ENCODE peak calls at places on chromosomes 5 and 9, in six cellular contexts. M is left ventricle myocardium inferior, N is WERI-Rb-1, C is tibial artery, T is fibroblast of lung, Q is heart left ventricle. G is an unnamed sample.

GRCh38 chr9:14880951-14881465 is 29.2 kb downstream of the FREM1 start:
- DNase-seq in Q (no peak), C (no peak), T (no peak), M (no peak), N (no peak), G (no peak)

GRCh38 chr9:20835364-20836286 is 151.6 kb downstream of the FOCAD start:
- DNase-seq in C (no peak), M (no peak), T (peak), Q (no peak), N (no peak), G (no peak)

GRCh38 chr9:87428659-87429058 is 69.0 kb upstream of the DAPK1 start:
- DNase-seq in Q (no peak), C (no peak), N (no peak), T (no peak), M (no peak), G (no peak)

GRCh38 chr9:16033921-16034320 is 481.1 kb downstream of the CCDC171 start:
- DNase-seq in N (no peak), M (no peak), Q (no peak), T (no peak), C (no peak), G (no peak)

GRCh38 chr9:34898846-34899245 is 59.2 kb upstream of the PHF24 start:
- DNase-seq in Q (no peak), T (no peak), M (no peak), C (no peak), N (no peak), G (no peak)

GRCh38 chr9:89410709-89411111 is 87.2 kb downstream of the SEMA4D start:
- DNase-seq in C (no peak), Q (no peak), T (no peak), M (no peak), N (peak), G (peak)

GRCh38 chr5:155794801-155795200 is 532.2 kb upstream of the SGCD start:
- DNase-seq in N (no peak), T (peak), C (no peak), M (no peak), Q (no peak), G (no peak)

GRCh38 chr5:176697929-176698520 is 50.7 kb downstream of the TSPAN17 start:
- DNase-seq in T (no peak), M (no peak), C (no peak), Q (no peak), N (peak), G (no peak)

GRCh38 chr5:9859798-9860197 is 229.6 kb upstream of the TAS2R1 start:
- DNase-seq in T (no peak), M (no peak), C (no peak), Q (no peak), N (no peak), G (no peak)

GRCh38 chr5:35464757-35465156 is 152.9 kb upstream of the SPEF2 start:
- DNase-seq in M (no peak), N (no peak), T (no peak), Q (no peak), C (no peak), G (no peak)

GRCh38 chr9:76716270-76716669 is 48.0 kb upstream of the PCA3 start:
- DNase-seq in N (no peak), Q (no peak), C (no peak), M (no peak), T (peak), G (no peak)

GRCh38 chr5:72470817-72471216 is 36.4 kb downstream of the ZNF366 start:
- DNase-seq in M (no peak), C (no peak), Q (no peak), N (no peak), T (peak), G (peak)

GRCh38 chr5:9337908-9338307 is 208.0 kb downstream of the SEMA5A start:
- DNase-seq in N (no peak), Q (no peak), M (no peak), T (peak), C (no peak), G (no peak)

GRCh38 chr9:110048473-110048975 is 159.4 kb downstream of the C9orf152 start:
- DNase-seq in C (peak), T (peak), N (peak), M (peak), Q (peak), G (peak)

GRCh38 chr5:10303699-10304170 is 4.0 kb downstream of the CMBL start:
- DNase-seq in C (no peak), M (no peak), Q (no peak), T (no peak), N (no peak), G (no peak)

GRCh38 chr5:159616967-159617366 is 286.7 kb upstream of the IL12B start:
- DNase-seq in C (no peak), T (peak), Q (no peak), M (no peak), N (no peak), G (peak)

GRCh38 chr5:85340790-85341189 is 956.1 kb upstream of the EDIL3 start:
- DNase-seq in Q (no peak), M (no peak), T (no peak), N (no peak), C (no peak), G (no peak)

GRCh38 chr9:88007291-88007650 is 32.9 kb upstream of the CDK20 start:
- DNase-seq in C (no peak), T (peak), M (no peak), Q (no peak), N (no peak), G (no peak)

GRCh38 chr9:25716220-25716872 is 38.1 kb upstream of the TUSC1 start:
- DNase-seq in T (peak), C (no peak), Q (no peak), N (no peak), M (no peak), G (no peak)

GRCh38 chr9:99451121-99451606 is 229.1 kb downstream of the SEC61B start:
- DNase-seq in M (peak), N (no peak), T (peak), Q (peak), C (no peak), G (no peak)

GRCh38 chr5:127305486-127305885 is 14.9 kb downstream of the MEGF10 start:
- DNase-seq in T (no peak), M (no peak), N (no peak), C (no peak), Q (no peak), G (no peak)

GRCh38 chr5:127306036-127306435 is 15.4 kb downstream of the MEGF10 start:
- DNase-seq in N (no peak), C (no peak), T (no peak), Q (no peak), M (no peak), G (no peak)

GRCh38 chr5:127299678-127300077 is 9.1 kb downstream of the MEGF10 start:
- DNase-seq in Q (no peak), M (no peak), C (no peak), T (no peak), N (no peak), G (no peak)

GRCh38 chr5:127303404-127303803 is 12.8 kb downstream of the MEGF10 start:
- DNase-seq in N (no peak), T (no peak), M (no peak), C (no peak), Q (no peak), G (no peak)

GRCh38 chr5:127302509-127302908 is 11.9 kb downstream of the MEGF10 start:
- DNase-seq in C (no peak), Q (no peak), M (no peak), T (no peak), N (no peak), G (peak)
- H3K27ac ChIP-seq in C (no peak), Q (no peak), M (no peak), T (no peak), N (no peak), G (no peak)

GRCh38 chr9:36141761-36142160 is 5.2 kb downstream of the GLIPR2 start:
- DNase-seq in N (no peak), Q (no peak), T (no peak), C (no peak), M (no peak), G (no peak)
- H3K27ac ChIP-seq in N (no peak), Q (no peak), T (no peak), C (peak), M (peak), G (no peak)

DNA sequence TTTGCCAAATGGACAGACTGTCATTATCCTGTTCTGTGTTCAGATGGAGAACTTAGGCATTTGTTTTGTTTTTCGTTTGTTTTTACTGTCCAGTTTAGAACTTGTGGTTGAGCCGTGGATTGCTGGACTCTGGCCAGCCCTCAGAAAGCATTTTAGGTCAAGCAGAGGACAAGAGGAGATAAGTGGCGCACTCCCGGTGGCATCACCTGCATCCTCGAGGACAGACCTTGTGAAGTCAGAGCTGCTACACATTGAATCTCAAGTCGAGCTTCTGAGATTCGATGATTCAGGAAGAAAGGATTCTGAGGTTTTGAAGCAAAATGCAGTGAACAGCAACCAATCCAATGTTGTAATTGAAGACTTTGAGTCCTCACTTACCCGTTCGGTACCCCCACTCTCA is 8.9 kb downstream of the MTRR start:
- DNase-seq in C (no peak), Q (no peak), N (no peak), T (peak), M (no peak), G (no peak)
- H3K27ac ChIP-seq in C (no peak), Q (no peak), N (no peak), T (no peak), M (no peak), G (peak)

GRCh38 chr5:28575368-28575767 is 1537.0 kb upstream of the CDH9 start:
- DNase-seq in N (no peak), T (no peak), Q (no peak), C (no peak), M (no peak), G (no peak)
- H3K27ac ChIP-seq in N (no peak), T (no peak), Q (no peak), C (no peak), M (no peak), G (no peak)

GRCh38 chr5:173645437-173645807 is 29.0 kb upstream of the BOD1 start:
- DNase-seq in T (peak), C (no peak), N (no peak), Q (no peak), M (no peak), G (no peak)
- H3K27ac ChIP-seq in T (no peak), C (no peak), N (no peak), Q (no peak), M (no peak), G (no peak)

G was measured in osteoblast.